ENCODE peak calls at places on chromosome 6, in five cellular contexts. E is ovary, P is psoas muscle, L is upper lobe of right lung, C is Peyer's patch. U is an unnamed sample.
A peak's percentile ranks its signal among the peaks of the same experiment; 100 is the strongest.

GRCh38 chr6:32288426-32288825 is 64.6 kb upstream of the NOTCH4 start:
- DNase-seq in E (no peak), P (no peak), L (no peak), C (no peak), U (no peak)

GRCh38 chr6:159031826-159032225 is 13.0 kb downstream of the TAGAP start:
- DNase-seq in E (no peak), P (no peak), L (no peak), C (no peak), U (no peak)

GRCh38 chr6:37449984-37450383 is 17.0 kb downstream of the CMTR1 start:
- DNase-seq in E (no peak), P (no peak), L (no peak), C (no peak), U (no peak)

GRCh38 chr6:119440953-119441352 is 91.4 kb upstream of the MAN1A1 start:
- DNase-seq in E (no peak), P (no peak), L (no peak), C (no peak), U (no peak)

GRCh38 chr6:113718588-113718987 is 138.6 kb upstream of the MARCKS start:
- DNase-seq in E (no peak), P (no peak), L (no peak), C (no peak), U (no peak)

GRCh38 chr6:108621117-108621516 is 60.4 kb downstream of the FOXO3 start:
- DNase-seq in E (no peak), P (peak; percentile 76), L (no peak), C (no peak), U (peak; percentile 72)

GRCh38 chr6:13302291-13302690 is 26.0 kb downstream of the TBC1D7 start:
- DNase-seq in E (no peak), P (no peak), L (no peak), C (no peak), U (peak; percentile 56)

GRCh38 chr6:38178584-38178886 is 359.0 kb downstream of the ZFAND3 start:
- DNase-seq in E (no peak), P (no peak), L (peak; percentile 23), C (no peak), U (no peak)

GRCh38 chr6:5481024-5481423 is 219.7 kb downstream of the FARS2 start:
- DNase-seq in E (no peak), P (no peak), L (no peak), C (no peak), U (no peak)

GRCh38 chr6:126531273-126531672 is 191.4 kb downstream of the CENPW start:
- DNase-seq in E (no peak), P (no peak), L (no peak), C (no peak), U (no peak)

GRCh38 chr6:30112402-30113376 is at the start of gene TRIM31:
- DNase-seq in E (no peak), P (no peak), L (no peak), C (no peak), U (no peak)

GRCh38 chr6:26159417-26160273 is 72.4 kb downstream of the HFE start:
- DNase-seq in E (no peak), P (no peak), L (no peak), C (no peak), U (no peak)

GRCh38 chr6:28258877-28259777 is at the start of gene NKAPL:
- DNase-seq in E (peak; percentile 84), P (peak; percentile 89), L (peak; percentile 89), C (peak; percentile 53), U (peak; percentile 88)

GRCh38 chr6:148985499-148985898 is 238.7 kb downstream of the UST start:
- DNase-seq in E (no peak), P (no peak), L (no peak), C (no peak), U (no peak)

GRCh38 chr6:2793491-2794151 is 28.4 kb downstream of the WRNIP1 start:
- DNase-seq in E (no peak), P (no peak), L (no peak), C (no peak), U (no peak)

GRCh38 chr6:166236586-166236985 is 68.9 kb upstream of the TBXT start:
- DNase-seq in E (no peak), P (no peak), L (peak; percentile 63), C (no peak), U (no peak)
- H3K27ac ChIP-seq in E (no peak overlapping the region), P (no peak overlapping the region), L (no peak overlapping the region), C (no peak overlapping the region), U (no peak overlapping the region)

GRCh38 chr6:45535933-45536332 is 158.2 kb upstream of the SUPT3H start:
- DNase-seq in E (no peak), P (no peak), L (no peak), C (no peak), U (no peak)

GRCh38 chr6:45527210-45527609 is 149.5 kb upstream of the SUPT3H start:
- DNase-seq in E (no peak), P (no peak), L (no peak), C (no peak), U (no peak)

GRCh38 chr6:45532626-45533258 is 155.0 kb upstream of the SUPT3H start:
- DNase-seq in E (no peak), P (no peak), L (no peak), C (no peak), U (no peak)

GRCh38 chr6:45533394-45533793 is 155.7 kb upstream of the SUPT3H start:
- DNase-seq in E (no peak), P (no peak), L (no peak), C (no peak), U (no peak)

DNA sequence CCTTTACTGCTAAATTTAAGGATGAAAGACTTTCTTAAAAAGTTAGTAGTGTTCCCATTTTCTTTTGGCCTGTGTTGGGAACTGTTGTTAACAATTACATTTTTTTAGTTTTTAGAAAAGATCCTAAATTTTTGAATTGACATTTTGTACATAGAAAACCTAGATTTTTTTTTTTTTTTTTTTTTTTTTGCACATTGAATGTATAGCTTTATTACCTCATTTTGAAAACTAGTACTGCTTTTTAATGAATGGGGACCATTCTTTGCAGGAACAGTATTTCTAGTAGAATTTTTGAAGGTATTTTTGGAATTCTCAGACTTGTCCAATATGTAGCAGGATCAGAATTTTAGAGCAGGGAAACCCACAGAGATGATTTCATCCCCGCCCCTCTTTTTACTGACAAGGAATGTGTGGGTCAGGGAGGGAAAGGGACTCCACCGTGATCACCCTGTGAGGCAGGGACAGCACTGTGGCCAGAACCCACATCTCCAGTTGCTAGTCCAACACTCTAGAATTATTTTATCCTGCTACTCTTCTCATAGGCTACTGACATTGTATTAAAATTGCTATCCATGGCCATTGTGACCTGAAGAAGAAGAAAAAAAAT is 154.4 kb upstream of the SUPT3H start:
- DNase-seq in E (no peak), P (no peak), L (no peak), C (no peak), U (no peak)
- H3K4me3 ChIP-seq in E (no peak overlapping the region), P (peak overlapping the region; percentile 52), L (no peak overlapping the region), C (no peak overlapping the region), U (no peak overlapping the region)

GRCh38 chr6:142885182-142885867 is 59.7 kb downstream of the HIVEP2 start:
- DNase-seq in E (peak; percentile 67), P (no peak), L (no peak), C (peak; percentile 34), U (no peak)

GRCh38 chr6:142887534-142887933 is 57.4 kb downstream of the HIVEP2 start:
- DNase-seq in E (no peak), P (no peak), L (no peak), C (no peak), U (no peak)

GRCh38 chr6:142888461-142888860 is 56.5 kb downstream of the HIVEP2 start:
- DNase-seq in E (no peak), P (no peak), L (no peak), C (no peak), U (no peak)

GRCh38 chr6:142884214-142885035 is 60.6 kb downstream of the HIVEP2 start:
- DNase-seq in E (no peak), P (no peak), L (no peak), C (no peak), U (no peak)

GRCh38 chr6:142886431-142887170 is 58.4 kb downstream of the HIVEP2 start:
- DNase-seq in E (no peak), P (no peak), L (no peak), C (no peak), U (no peak)
- H3K27ac ChIP-seq in E (peak overlapping the region; percentile 58), P (peak overlapping the region; percentile 84), L (no peak overlapping the region), C (peak overlapping the region; percentile 67), U (peak overlapping the region; percentile 85)

DNA sequence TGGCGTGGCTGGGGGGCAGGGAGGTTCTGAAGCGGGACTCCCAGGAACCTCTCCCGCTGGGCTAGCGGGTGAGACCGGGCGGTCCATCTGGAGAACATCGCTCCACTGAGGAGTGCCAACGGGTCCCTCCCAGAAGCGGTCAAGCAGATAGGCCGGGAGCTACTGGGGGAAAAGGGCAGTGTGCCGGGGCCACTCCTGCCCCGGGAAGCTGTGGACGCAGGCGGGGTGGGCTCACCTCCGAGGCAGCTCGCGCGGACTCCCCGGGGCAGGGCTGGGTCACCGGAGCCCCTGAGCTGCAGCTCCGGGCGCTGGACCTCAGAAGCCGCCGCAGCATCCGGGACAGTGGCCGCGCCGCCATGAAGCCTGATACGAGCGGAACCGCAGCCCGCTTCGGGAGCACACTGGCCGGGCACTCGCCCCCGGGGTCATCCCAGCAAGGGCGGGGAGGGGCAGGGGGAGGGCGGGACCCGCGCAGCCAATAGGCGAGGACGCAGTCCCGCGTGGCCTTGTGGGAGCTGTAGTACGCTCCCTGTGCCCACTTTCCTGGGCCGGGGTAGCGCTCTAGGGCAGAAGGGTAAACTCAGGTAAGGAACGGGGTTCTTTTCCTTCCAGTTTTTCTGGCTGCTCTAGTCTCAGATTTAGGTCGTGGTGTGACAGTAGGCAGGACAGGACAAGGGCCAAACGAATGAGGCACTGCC is at the start of gene MOCS1:
- DNase-seq in E (peak; percentile 87), P (peak; percentile 90), L (peak; percentile 91), C (peak; percentile 21), U (peak; percentile 85)
- H3K4me3 ChIP-seq in E (peak within 1 kb of the TSS; percentile 86), P (peak within 1 kb of the TSS; percentile 88), L (peak within 1 kb of the TSS; percentile 79), C (peak within 1 kb of the TSS; percentile 39), U (peak within 1 kb of the TSS; percentile 77)

GRCh38 chr6:157143885-157144795 is 179.2 kb downstream of the TMEM242 start:
- DNase-seq in E (peak; percentile 50), P (no peak), L (no peak), C (no peak), U (no peak)

GRCh38 chr6:157148391-157149323 is 174.7 kb downstream of the TMEM242 start:
- DNase-seq in E (no peak), P (peak; percentile 62), L (no peak), C (no peak), U (no peak)

GRCh38 chr6:157143171-157143884 is 180.0 kb downstream of the TMEM242 start:
- DNase-seq in E (peak; percentile 30), P (no peak), L (no peak), C (no peak), U (peak; percentile 80)

GRCh38 chr6:157144861-157145260 is 178.5 kb downstream of the TMEM242 start:
- DNase-seq in E (no peak), P (no peak), L (no peak), C (no peak), U (no peak)

DNA sequence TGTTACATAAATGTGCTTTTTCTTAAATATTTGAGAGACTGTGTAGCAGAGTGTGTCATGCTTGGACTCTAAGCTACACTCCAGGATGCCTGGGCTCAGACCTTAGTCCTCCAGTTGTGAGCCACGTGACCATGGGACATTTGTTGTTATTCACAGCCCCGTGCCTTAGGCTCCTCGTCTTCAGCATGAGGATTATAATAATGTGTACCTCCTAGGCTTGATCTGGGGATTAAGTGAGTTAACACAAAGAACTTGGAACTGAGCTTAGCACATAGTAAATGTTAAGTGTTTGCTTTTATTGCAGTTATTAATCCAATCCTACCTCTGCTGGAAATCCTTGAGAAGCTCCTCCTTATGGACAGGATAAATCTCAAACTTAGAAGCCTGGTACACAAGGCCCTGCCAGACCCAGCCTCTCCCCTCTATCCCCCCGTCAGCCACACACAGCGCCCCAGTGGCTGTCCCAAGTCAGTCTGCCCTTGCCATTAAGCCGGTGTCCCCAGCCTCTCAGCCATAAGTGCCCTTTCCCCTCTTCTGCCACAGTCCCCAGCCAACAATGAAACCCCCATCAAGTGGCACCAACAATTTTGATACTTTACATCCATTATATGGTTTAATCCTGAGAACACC is 177.5 kb downstream of the TMEM242 start:
- DNase-seq in E (no peak), P (no peak), L (no peak), C (no peak), U (no peak)
- H3K27ac ChIP-seq in E (no peak overlapping the region), P (peak overlapping the region; percentile 68), L (peak overlapping the region; percentile 67), C (no peak overlapping the region), U (peak overlapping the region; percentile 9)